ENCODE peak calls at places on chromosomes 13 and 19, in six cellular contexts. K is IMR-90, S is tibial nerve, H is transverse colon, Y is uterus, V is spleen. N is an unnamed sample.

GRCh38 chr13:41859555-41859954 is 101.4 kb downstream of the VWA8 start:
- DNase-seq in K (no peak), S (no peak), H (no peak), Y (no peak), V (no peak), N (no peak)

GRCh38 chr13:114124921-114125320 is 7.5 kb downstream of the RASA3 start:
- DNase-seq in K (peak), S (no peak), H (no peak), Y (no peak), V (no peak), N (no peak)

GRCh38 chr19:29873024-29873800 is 61.4 kb downstream of the CCNE1 start:
- DNase-seq in K (no peak), S (peak), H (peak), Y (peak), V (peak), N (peak)

GRCh38 chr19:38907227-38907626 is 4.8 kb downstream of the CCER2 start:
- DNase-seq in K (no peak), S (no peak), H (no peak), Y (no peak), V (no peak), N (no peak)

GRCh38 chr19:53394522-53394973 is 401 bp upstream of the ZNF765 start:
- DNase-seq in K (peak), S (no peak), H (peak), Y (peak), V (peak), N (peak)

GRCh38 chr19:38190061-38190460 is 34.0 kb downstream of the DPF1 start:
- DNase-seq in K (no peak), S (no peak), H (no peak), Y (no peak), V (no peak), N (no peak)

GRCh38 chr13:107462501-107462900 is 752.8 kb downstream of the LIG4 start:
- DNase-seq in K (peak), S (no peak), H (no peak), Y (no peak), V (no peak), N (no peak)

GRCh38 chr13:60175571-60175970 is 11.8 kb upstream of the DIAPH3 start:
- DNase-seq in K (no peak), S (no peak), H (no peak), Y (no peak), V (no peak), N (no peak)

GRCh38 chr19:49533551-49534488 is 6.0 kb downstream of the RCN3 start:
- DNase-seq in K (peak), S (peak), H (peak), Y (peak), V (peak), N (peak)

GRCh38 chr19:2280633-2281264 is 1.2 kb downstream of the PEAK3 start:
- DNase-seq in K (no peak), S (no peak), H (no peak), Y (no peak), V (no peak), N (no peak)

GRCh38 chr13:21395953-21396352 is 63.1 kb downstream of the ZDHHC20 start:
- DNase-seq in K (no peak), S (no peak), H (no peak), Y (no peak), V (no peak), N (no peak)

GRCh38 chr13:45220403-45220802 is 19.6 kb upstream of the KCTD4 start:
- DNase-seq in K (no peak), S (no peak), H (no peak), Y (no peak), V (no peak), N (no peak)

GRCh38 chr19:21335721-21336120 is 6.5 kb upstream of the ZNF708 start:
- DNase-seq in K (no peak), S (no peak), H (no peak), Y (no peak), V (no peak), N (no peak)

GRCh38 chr19:50266896-50267295 is 62.3 kb downstream of the KCNC3 start:
- DNase-seq in K (no peak), S (no peak), H (peak), Y (no peak), V (no peak), N (no peak)

GRCh38 chr19:16914421-16914820 is 25.6 kb downstream of the F2RL3 start:
- DNase-seq in K (no peak), S (no peak), H (no peak), Y (no peak), V (peak), N (no peak)

GRCh38 chr13:52405767-52406494 is at the start of gene THSD1:
- DNase-seq in K (peak), S (peak), H (peak), Y (peak), V (peak), N (peak)
- H3K27ac ChIP-seq in K (no peak), S (peak), H (no peak), Y (peak), V (peak), N (peak)

DNA sequence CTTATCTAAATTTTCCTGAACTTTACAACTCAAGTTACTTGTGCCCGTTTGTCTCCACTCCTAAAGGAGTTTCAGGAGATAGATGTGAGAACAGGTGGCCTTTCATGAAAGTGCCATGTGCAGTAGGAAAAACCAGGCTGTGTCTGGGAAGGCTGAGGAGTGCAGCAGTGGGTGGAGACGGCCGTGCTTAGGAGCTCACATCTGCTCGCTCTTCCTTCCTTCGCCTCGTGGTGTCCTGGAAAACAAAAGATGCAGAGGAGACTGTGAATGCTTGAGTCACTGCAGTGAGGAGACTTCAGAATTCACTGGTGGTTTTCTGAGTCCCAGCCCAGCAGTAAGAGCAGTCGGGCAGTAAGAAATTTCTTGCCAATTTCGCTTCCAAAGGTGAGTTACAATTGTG is 138.4 kb upstream of the RNF113B start:
- DNase-seq in K (peak), S (no peak), H (no peak), Y (no peak), V (no peak), N (peak)
- H3K4me3 ChIP-seq in K (no peak), S (no peak), H (no peak), Y (no peak), V (no peak), N (no peak)

GRCh38 chr19:35716985-35717664 is 678 bp upstream of the KMT2B start:
- DNase-seq in K (peak), S (peak), H (peak), Y (peak), V (peak), N (peak)
- TF ChIP-seq POLR2A in K (no peak), S (peak), H (peak), Y (peak), V (no peak), N (no peak)

GRCh38 chr13:74819549-74819948 is 662.4 kb downstream of the TBC1D4 start:
- DNase-seq in K (no peak), S (no peak), H (no peak), Y (no peak), V (no peak), N (no peak)

GRCh38 chr13:74820809-74821208 is 661.2 kb downstream of the TBC1D4 start:
- DNase-seq in K (no peak), S (no peak), H (no peak), Y (no peak), V (no peak), N (no peak)

GRCh38 chr13:74825949-74826246 is 656.1 kb downstream of the TBC1D4 start:
- DNase-seq in K (no peak), S (no peak), H (no peak), Y (no peak), V (no peak), N (no peak)

GRCh38 chr13:74825170-74825948 is 656.6 kb downstream of the TBC1D4 start:
- DNase-seq in K (peak), S (no peak), H (no peak), Y (no peak), V (no peak), N (no peak)
- H3K27ac ChIP-seq in K (no peak), S (no peak), H (no peak), Y (no peak), V (no peak), N (no peak)

GRCh38 chr13:86882835-86883234 is 788.3 kb upstream of the SLITRK5 start:
- DNase-seq in K (peak), S (no peak), H (no peak), Y (no peak), V (no peak), N (no peak)
- H3K4me3 ChIP-seq in K (no peak), S (no peak), H (no peak), Y (no peak), V (no peak), N (no peak)

DNA sequence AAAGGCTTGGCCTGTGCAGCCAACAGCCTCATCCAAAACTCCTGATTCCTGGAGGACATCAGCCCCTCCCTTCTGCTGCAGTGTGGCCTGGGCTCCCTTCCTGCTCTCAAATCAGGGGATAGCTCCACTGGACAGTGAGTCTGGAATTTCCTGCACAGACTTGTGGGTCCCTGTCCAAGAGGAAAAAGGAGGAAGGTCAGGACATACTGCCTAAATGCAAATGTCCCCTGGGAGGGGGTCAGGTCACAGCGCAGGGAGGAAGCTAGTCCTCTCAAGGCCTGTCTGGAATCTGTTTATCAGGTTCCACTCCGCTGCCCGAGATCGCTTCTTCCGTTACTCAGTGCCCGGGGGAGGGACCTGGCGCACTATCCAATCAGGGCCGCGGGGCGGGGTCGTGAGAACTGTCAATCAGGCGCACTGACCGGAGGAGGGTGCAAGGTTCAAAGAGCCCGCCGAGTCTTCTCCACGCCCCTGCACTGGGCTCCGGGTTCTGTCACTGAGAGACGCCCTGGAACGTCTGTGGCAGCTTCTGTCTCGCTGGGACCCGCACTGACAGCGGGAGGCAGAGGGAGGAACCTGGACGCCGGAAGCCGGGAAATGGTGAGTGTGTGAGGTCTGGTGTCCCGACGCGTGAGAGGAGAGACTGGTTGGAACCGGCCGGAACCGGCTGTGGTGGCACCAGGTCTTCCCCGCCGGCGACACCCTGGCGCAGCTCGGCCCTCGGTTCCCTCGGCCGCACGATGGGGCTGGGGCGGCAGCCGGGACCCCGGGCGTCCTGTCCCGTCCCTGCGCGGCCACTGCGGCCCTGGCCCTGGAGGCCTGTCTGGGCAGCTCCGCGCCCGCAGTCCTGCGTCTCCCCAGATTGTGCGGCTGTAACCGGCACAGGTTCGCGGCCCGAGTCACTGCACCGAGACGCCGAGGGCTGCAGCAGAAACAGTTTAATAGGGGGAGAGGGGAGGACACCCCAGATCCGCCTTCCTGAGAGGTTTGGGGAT is at the start of gene ZNF441:
- DNase-seq in K (peak), S (peak), H (peak), Y (peak), V (peak), N (peak)
- TF ChIP-seq POLR2A in K (peak), S (peak), H (peak), Y (peak), V (no peak), N (peak)

N was measured in thyroid gland.